ENCODE peak calls at places on chromosomes 13 and 19, in ten cellular contexts. J is natural killer cell; O is foreskin fibroblast; F is cardiac fibroblast; U is dermis blood vessel endothelial cell; N is aorta; K is mesenteric fat pad; Z is HT-29; X is colonic mucosa; S is stimulated activated CD4-positive, alpha-beta T cell treated with anti-CD3 and anti-CD28 coated beads, Interleukin-2, amount 100 ng/mL, for 48 hours. Y is an unnamed sample.

GRCh38 chr19:41958367-41959055 is 610 bp downstream of the RABAC1 start:
- DNase-seq in J (peak; percentile 76), O (peak; percentile 58), F (peak; percentile 74), U (peak; percentile 75), N (peak; percentile 92), K (peak; percentile 95), Z (peak; percentile 88), X (peak; percentile 97), S (peak; percentile 80), Y (peak; percentile 77)

GRCh38 chr19:14135985-14136508 is 342 bp downstream of the ASF1B start:
- DNase-seq in J (no peak), O (no peak), F (no peak), U (no peak), N (no peak), K (no peak), Z (no peak), X (peak; percentile 30), S (no peak), Y (peak; percentile 44)

GRCh38 chr13:67228031-67228430 is 2.1 kb downstream of the PCDH9 start:
- DNase-seq in J (no peak), O (no peak), F (no peak), U (no peak), N (no peak), K (no peak), Z (no peak), X (no peak), S (no peak), Y (no peak)

GRCh38 chr19:18488838-18489626 is 32.8 kb downstream of the ELL start:
- DNase-seq in J (no peak), O (no peak), F (no peak), U (peak; percentile 56), N (no peak), K (no peak), Z (peak; percentile 39), X (no peak), S (no peak), Y (peak; percentile 66)

GRCh38 chr19:46624958-46625661 is at the start of gene PTGIR:
- DNase-seq in J (no peak), O (peak; percentile 93), F (peak; percentile 89), U (peak; percentile 28), N (peak; percentile 93), K (no peak), Z (peak; percentile 48), X (peak; percentile 59), S (no peak), Y (no peak)

GRCh38 chr13:41563501-41564001 is 106.2 kb downstream of the RGCC start:
- DNase-seq in J (no peak), O (peak; percentile 67), F (peak; percentile 76), U (peak; percentile 83), N (no peak), K (no peak), Z (peak; percentile 61), X (no peak), S (no peak), Y (no peak)

GRCh38 chr19:11092181-11092538 is 2.9 kb downstream of the LDLR start:
- DNase-seq in J (no peak), O (no peak), F (peak; percentile 82), U (peak; percentile 92), N (no peak), K (no peak), Z (no peak), X (no peak), S (no peak), Y (no peak)

GRCh38 chr19:4090351-4091220 is 23.9 kb upstream of the ZBTB7A start:
- DNase-seq in J (no peak), O (no peak), F (no peak), U (no peak), N (peak; percentile 46), K (no peak), Z (no peak), X (no peak), S (no peak), Y (no peak)

GRCh38 chr19:38417544-38418506 is 8.2 kb downstream of the RASGRP4 start:
- DNase-seq in J (no peak), O (no peak), F (no peak), U (no peak), N (peak; percentile 81), K (no peak), Z (peak; percentile 59), X (peak; percentile 70), S (peak; percentile 53), Y (no peak)

GRCh38 chr19:38949580-38950367 is 19.0 kb downstream of the MRPS12 start:
- DNase-seq in J (peak; percentile 67), O (peak; percentile 54), F (peak; percentile 68), U (peak; percentile 87), N (peak; percentile 90), K (peak; percentile 93), Z (no peak), X (peak; percentile 85), S (peak; percentile 69), Y (no peak)

GRCh38 chr13:75704942-75705320 is 68.8 kb downstream of the LMO7 start:
- DNase-seq in J (no peak), O (no peak), F (peak; percentile 34), U (peak; percentile 13), N (no peak), K (no peak), Z (peak; percentile 99), X (peak; percentile 81), S (no peak), Y (no peak)

GRCh38 chr19:3617463-3617862 is 9.1 kb downstream of the CACTIN start:
- DNase-seq in J (no peak), O (no peak), F (no peak), U (no peak), N (peak; percentile 46), K (no peak), Z (no peak), X (no peak), S (no peak), Y (no peak)

GRCh38 chr19:4640247-4641000 is 1.1 kb downstream of the TNFAIP8L1 start:
- DNase-seq in J (no peak), O (no peak), F (no peak), U (no peak), N (no peak), K (no peak), Z (no peak), X (peak; percentile 70), S (no peak), Y (no peak)

GRCh38 chr13:92122454-92122853 is 724.0 kb downstream of the GPC5 start:
- DNase-seq in J (no peak), O (no peak), F (peak; percentile 1), U (no peak), N (no peak), K (no peak), Z (no peak), X (no peak), S (no peak), Y (no peak)

GRCh38 chr19:23283925-23284324 is 33.7 kb upstream of the ZNF724 start:
- DNase-seq in J (peak; percentile 48), O (peak; percentile 10), F (peak; percentile 67), U (peak; percentile 49), N (peak; percentile 54), K (no peak), Z (peak; percentile 26), X (peak; percentile 53), S (peak; percentile 56), Y (peak; percentile 49)

GRCh38 chr19:43450545-43450997 is 14.8 kb downstream of the LYPD3 start:
- DNase-seq in J (no peak), O (peak; percentile 54), F (peak; percentile 75), U (no peak), N (no peak), K (no peak), Z (no peak), X (no peak), S (no peak), Y (no peak)

GRCh38 chr13:20426766-20427448 is 98.8 kb downstream of the CRYL1 start:
- DNase-seq in J (no peak), O (peak; percentile 44), F (peak; percentile 22), U (no peak), N (no peak), K (no peak), Z (no peak), X (no peak), S (no peak), Y (no peak)

GRCh38 chr19:1567116-1567847 is 843 bp downstream of the MEX3D start:
- DNase-seq in J (no peak), O (no peak), F (no peak), U (peak; percentile 51), N (peak; percentile 61), K (no peak), Z (peak; percentile 15), X (peak; percentile 36), S (no peak), Y (no peak)

GRCh38 chr13:43984292-43984691 is 104.6 kb downstream of the LACC1 start:
- DNase-seq in J (no peak), O (no peak), F (no peak), U (no peak), N (no peak), K (no peak), Z (no peak), X (no peak), S (no peak), Y (no peak)

GRCh38 chr13:112254900-112255299 is 121.3 kb upstream of the SPACA7 start:
- DNase-seq in J (no peak), O (no peak), F (no peak), U (no peak), N (no peak), K (no peak), Z (no peak), X (peak; percentile 9), S (no peak), Y (no peak)

GRCh38 chr19:1534972-1535371 is 11.1 kb downstream of the PLK5 start:
- DNase-seq in J (no peak), O (no peak), F (no peak), U (no peak), N (no peak), K (no peak), Z (no peak), X (no peak), S (no peak), Y (no peak)

GRCh38 chr13:23579886-23580706 is 9.9 kb downstream of the TNFRSF19 start:
- DNase-seq in J (no peak), O (no peak), F (peak; percentile 43), U (peak; percentile 12), N (no peak), K (no peak), Z (no peak), X (no peak), S (no peak), Y (no peak)

GRCh38 chr13:44088911-44089851 is 209.5 kb downstream of the LACC1 start:
- DNase-seq in J (no peak), O (no peak), F (no peak), U (no peak), N (no peak), K (no peak), Z (no peak), X (no peak), S (no peak), Y (no peak)

GRCh38 chr19:16620018-16620417 is 8.0 kb downstream of the MED26 start:
- DNase-seq in J (no peak), O (no peak), F (no peak), U (no peak), N (no peak), K (no peak), Z (no peak), X (no peak), S (no peak), Y (no peak)

GRCh38 chr19:56076413-56076998 is 44.6 kb downstream of the ZNF787 start:
- DNase-seq in J (peak; percentile 35), O (peak; percentile 29), F (peak; percentile 72), U (peak; percentile 79), N (no peak), K (no peak), Z (peak; percentile 88), X (peak; percentile 68), S (peak; percentile 50), Y (peak; percentile 56)

GRCh38 chr13:30881191-30881651 is 24.9 kb upstream of the MEDAG start:
- DNase-seq in J (no peak), O (no peak), F (no peak), U (no peak), N (peak; percentile 85), K (no peak), Z (no peak), X (no peak), S (no peak), Y (no peak)

GRCh38 chr19:677201-677600 is 1.0 kb downstream of the FSTL3 start:
- DNase-seq in J (no peak), O (peak; percentile 82), F (peak; percentile 91), U (peak; percentile 64), N (peak; percentile 91), K (no peak), Z (no peak), X (peak; percentile 57), S (no peak), Y (no peak)

GRCh38 chr19:18590273-18591272 is 2.0 kb downstream of the REX1BD start:
- DNase-seq in J (no peak), O (no peak), F (no peak), U (peak; percentile 64), N (peak; percentile 67), K (no peak), Z (no peak), X (no peak), S (no peak), Y (peak; percentile 82)